ENCODE peak calls at places on chromosomes 2 and 18, in nine cellular contexts. D is thyroid gland; O is NCI-H1436 treated with DMSO at 0.1 percent for 48 hours; F is GM23248; Q is posterior cingulate gyrus; S is iPS-NIHi11; P is body of pancreas; N is activated gamma-delta T cell treated with Interleukin-2 at 50 U/mL for 16 hours; G is activated CD4-positive, alpha-beta memory T cell treated with anti-CD3 and anti-CD28 coated beads, Interleukin-2, amount 10 ng/mL, durations not matched to agents 7 days and 5 days. I is an unnamed sample.

GRCh38 chr2:235390108-235390815 is 103.6 kb upstream of the AGAP1 start:
- DNase-seq in D (peak; percentile 55), O (no peak), F (no peak), Q (no peak), S (no peak), P (no peak), N (peak; percentile 24), G (peak; percentile 68), I (no peak)

GRCh38 chr2:233813236-233814062 is 35.3 kb downstream of the MROH2A start:
- DNase-seq in D (no peak), O (no peak), F (no peak), Q (no peak), S (no peak), P (no peak), N (no peak), G (no peak), I (no peak)

GRCh38 chr2:127624321-127625145 is 21.4 kb upstream of the GPR17 start:
- DNase-seq in D (no peak), O (no peak), F (no peak), Q (no peak), S (no peak), P (no peak), N (no peak), G (no peak), I (no peak)

GRCh38 chr2:42252464-42252863 is 83.3 kb downstream of the EML4 start:
- DNase-seq in D (no peak), O (no peak), F (no peak), Q (no peak), S (no peak), P (no peak), N (peak; percentile 22), G (no peak), I (no peak)

GRCh38 chr2:68715353-68716041 is 19.1 kb upstream of the ARHGAP25 start:
- DNase-seq in D (peak; percentile 73), O (no peak), F (peak; percentile 63), Q (no peak), S (peak; percentile 84), P (peak; percentile 74), N (peak; percentile 30), G (peak; percentile 58), I (peak; percentile 19)

GRCh38 chr2:1632006-1632348 is 112.3 kb downstream of the PXDN start:
- DNase-seq in D (no peak), O (no peak), F (no peak), Q (no peak), S (no peak), P (no peak), N (no peak), G (no peak), I (no peak)

GRCh38 chr2:66915237-66915636 is 480.3 kb downstream of the MEIS1 start:
- DNase-seq in D (no peak), O (no peak), F (no peak), Q (no peak), S (no peak), P (no peak), N (no peak), G (no peak), I (no peak)

GRCh38 chr2:147214900-147215299 is 629.9 kb upstream of the ACVR2A start:
- DNase-seq in D (no peak), O (no peak), F (no peak), Q (no peak), S (no peak), P (no peak), N (no peak), G (no peak), I (no peak)

GRCh38 chr2:209864716-209865295 is 93.2 kb downstream of the UNC80 start:
- DNase-seq in D (no peak), O (no peak), F (no peak), Q (no peak), S (no peak), P (no peak), N (no peak), G (no peak), I (no peak)

GRCh38 chr2:106261871-106262321 is 67.8 kb upstream of the UXS1 start:
- DNase-seq in D (no peak), O (no peak), F (no peak), Q (no peak), S (no peak), P (no peak), N (no peak), G (no peak), I (no peak)

GRCh38 chr18:72833471-72833870 is 34.3 kb downstream of the NETO1 start:
- DNase-seq in D (no peak), O (no peak), F (no peak), Q (no peak), S (no peak), P (no peak), N (no peak), G (no peak), I (no peak)

GRCh38 chr18:50953822-50954221 is 14.0 kb upstream of the ELAC1 start:
- DNase-seq in D (no peak), O (no peak), F (no peak), Q (no peak), S (no peak), P (no peak), N (no peak), G (no peak), I (no peak)

GRCh38 chr18:79963658-79964329 is 649 bp upstream of the HSBP1L1 start:
- DNase-seq in D (no peak), O (no peak), F (no peak), Q (no peak), S (no peak), P (no peak), N (no peak), G (no peak), I (no peak)

GRCh38 chr2:149877064-149877463 is 289.5 kb upstream of the MMADHC start:
- DNase-seq in D (no peak), O (no peak), F (no peak), Q (no peak), S (no peak), P (no peak), N (no peak), G (no peak), I (no peak)

GRCh38 chr2:224146356-224147160 is 107.5 kb upstream of the SERPINE2 start:
- DNase-seq in D (no peak), O (no peak), F (no peak), Q (no peak), S (no peak), P (no peak), N (no peak), G (no peak), I (no peak)

GRCh38 chr2:27016801-27017325 is 15.9 kb upstream of the TMEM214 start:
- DNase-seq in D (peak; percentile 76), O (peak; percentile 3), F (peak; percentile 84), Q (peak; percentile 53), S (peak; percentile 83), P (peak; percentile 65), N (peak; percentile 34), G (peak; percentile 46), I (peak; percentile 43)

GRCh38 chr2:106885981-106886915 is at the start of gene ST6GAL2:
- DNase-seq in D (peak; percentile 73), O (no peak), F (peak; percentile 39), Q (no peak), S (peak; percentile 69), P (no peak), N (no peak), G (no peak), I (no peak)

GRCh38 chr2:13768274-13768673 is 864.2 kb upstream of the LRATD1 start:
- DNase-seq in D (no peak), O (no peak), F (no peak), Q (no peak), S (no peak), P (no peak), N (no peak), G (no peak), I (no peak)

GRCh38 chr2:128468186-128468585 is 149.5 kb upstream of the HS6ST1 start:
- DNase-seq in D (no peak), O (no peak), F (peak; percentile 15), Q (no peak), S (no peak), P (no peak), N (no peak), G (peak; percentile 3), I (no peak)

GRCh38 chr2:128394004-128394730 is 75.5 kb upstream of the HS6ST1 start:
- DNase-seq in D (no peak), O (no peak), F (no peak), Q (no peak), S (no peak), P (no peak), N (no peak), G (no peak), I (no peak)

GRCh38 chr2:223740679-223741078 is 96.7 kb downstream of the AP1S3 start:
- DNase-seq in D (no peak), O (no peak), F (no peak), Q (no peak), S (no peak), P (no peak), N (no peak), G (no peak), I (no peak)